ENCODE peak calls at places on chromosomes 7 and 10, in seven cellular contexts. X is transverse colon, G is Calu3, A is nephron progenitor cell, J is GM10248, F is cardiac muscle cell, N is body of pancreas. H is an unnamed sample.

GRCh38 chr10:4081691-4082111 is 296.7 kb upstream of the KLF6 start:
- DNase-seq in X (no peak), G (no peak), A (no peak), J (no peak), F (peak), N (peak), H (no peak)

GRCh38 chr10:132503581-132504421 is 33.8 kb upstream of the INPP5A start:
- DNase-seq in X (no peak), G (no peak), A (no peak), J (no peak), F (no peak), N (peak), H (no peak)

GRCh38 chr10:108545921-108546320 is 1377.4 kb downstream of the XPNPEP1 start:
- DNase-seq in X (no peak), G (no peak), A (no peak), J (peak), F (no peak), N (no peak), H (no peak)

GRCh38 chr10:114955984-114956383 is 18.0 kb downstream of the TRUB1 start:
- DNase-seq in X (no peak), G (no peak), A (no peak), J (no peak), F (no peak), N (no peak), H (no peak)

GRCh38 chr7:81159402-81159801 is 240.6 kb upstream of the SEMA3C start:
- DNase-seq in X (no peak), G (peak), A (no peak), J (no peak), F (no peak), N (no peak), H (no peak)

GRCh38 chr10:62005687-62006086 is 104.2 kb downstream of the ARID5B start:
- DNase-seq in X (no peak), G (no peak), A (no peak), J (no peak), F (no peak), N (no peak), H (no peak)

GRCh38 chr10:31756131-31757119 is 172.2 kb downstream of the ARHGAP12 start:
- DNase-seq in X (no peak), G (no peak), A (no peak), J (no peak), F (no peak), N (peak), H (no peak)

GRCh38 chr10:3118621-3119020 is 51.3 kb downstream of the PFKP start:
- DNase-seq in X (peak), G (no peak), A (no peak), J (no peak), F (no peak), N (no peak), H (no peak)

GRCh38 chr10:99966306-99966705 is 43.4 kb downstream of the DNMBP start:
- DNase-seq in X (no peak), G (peak), A (no peak), J (no peak), F (peak), N (no peak), H (no peak)

GRCh38 chr7:151115121-151115835 is 29.0 kb downstream of the AGAP3 start:
- DNase-seq in X (no peak), G (peak), A (peak), J (no peak), F (peak), N (no peak), H (no peak)

GRCh38 chr10:95728535-95728934 is 27.4 kb upstream of the ENTPD1 start:
- DNase-seq in X (no peak), G (no peak), A (no peak), J (no peak), F (peak), N (no peak), H (no peak)

GRCh38 chr10:14185501-14186045 is 145.2 kb downstream of the FRMD4A start:
- DNase-seq in X (no peak), G (no peak), A (peak), J (peak), F (peak), N (no peak), H (no peak)

GRCh38 chr10:4851846-4852245 is 25.8 kb downstream of the AKR1E2 start:
- DNase-seq in X (no peak), G (peak), A (no peak), J (no peak), F (peak), N (peak), H (no peak)

GRCh38 chr10:96758423-96758822 is 38.1 kb upstream of the PIK3AP1 start:
- DNase-seq in X (no peak), G (no peak), A (no peak), J (peak), F (no peak), N (no peak), H (no peak)

GRCh38 chr10:130179640-130180039 is 43.4 kb downstream of the GLRX3 start:
- DNase-seq in X (no peak), G (no peak), A (no peak), J (no peak), F (peak), N (no peak), H (no peak)

GRCh38 chr7:113582471-113582870 is 336.3 kb downstream of the PPP1R3A start:
- DNase-seq in X (no peak), G (no peak), A (no peak), J (no peak), F (no peak), N (no peak), H (no peak)

GRCh38 chr10:14758994-14759664 is 15.6 kb downstream of the FAM107B start:
- DNase-seq in X (peak), G (peak), A (no peak), J (no peak), F (no peak), N (peak), H (no peak)

GRCh38 chr7:44184221-44184873 is 4.9 kb downstream of the GCK start:
- DNase-seq in X (no peak), G (peak), A (no peak), J (no peak), F (peak), N (no peak), H (no peak)

GRCh38 chr10:108392286-108392685 is 1227.8 kb upstream of the SORCS1 start:
- DNase-seq in X (no peak), G (no peak), A (no peak), J (no peak), F (peak), N (no peak), H (no peak)

GRCh38 chr7:130070900-130071622 is 727 bp downstream of the KLHDC10 start:
- DNase-seq in X (no peak), G (no peak), A (no peak), J (no peak), F (peak), N (no peak), H (no peak)

GRCh38 chr10:48209246-48209645 is 65.2 kb downstream of the FRMPD2 start:
- DNase-seq in X (no peak), G (no peak), A (no peak), J (no peak), F (peak), N (no peak), H (no peak)

GRCh38 chr7:127589901-127590300 is 1.7 kb downstream of the ARF5 start:
- DNase-seq in X (no peak), G (no peak), A (no peak), J (no peak), F (no peak), N (no peak), H (no peak)

GRCh38 chr7:65980478-65981250 is 1.3 kb downstream of the GUSB start:
- DNase-seq in X (peak), G (peak), A (peak), J (peak), F (peak), N (peak), H (no peak)

GRCh38 chr10:125201791-125202622 is 41.6 kb upstream of the CTBP2 start:
- DNase-seq in X (no peak), G (no peak), A (no peak), J (no peak), F (no peak), N (no peak), H (no peak)

GRCh38 chr10:98388086-98388655 is 26.8 kb downstream of the PYROXD2 start:
- DNase-seq in X (no peak), G (no peak), A (no peak), J (no peak), F (no peak), N (no peak), H (no peak)
- TF ChIP-seq CTCF in X (no peak), G (no peak), A (no peak), J (peak), F (no peak), N (no peak), H (no peak)

DNA sequence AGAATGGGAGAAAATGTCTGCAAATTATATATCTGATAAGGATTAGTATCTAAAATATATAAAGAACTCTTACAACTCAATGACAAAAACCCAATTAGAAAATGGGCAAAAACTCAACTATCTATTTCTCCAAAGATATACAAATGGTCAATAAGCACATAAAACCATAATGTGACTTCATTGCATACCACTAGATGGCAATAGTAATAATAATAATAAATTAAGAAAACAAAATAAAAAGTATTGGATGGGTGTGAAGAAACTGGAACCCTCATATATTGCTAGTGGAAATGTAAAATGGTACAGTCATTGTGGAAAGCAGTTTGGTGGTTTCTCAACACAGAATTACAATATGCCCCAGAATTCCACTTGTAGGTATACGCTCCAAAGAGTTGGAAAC is 98.8 kb downstream of the VIPR2 start:
- DNase-seq in X (no peak), G (no peak), A (no peak), J (no peak), F (no peak), N (no peak), H (no peak)
- TF ChIP-seq CTCF in X (no peak), G (no peak), A (no peak), J (no peak), F (no peak), N (no peak), H (no peak)

GRCh38 chr7:139984642-139985539 is 77.9 kb downstream of the PARP12 start:
- DNase-seq in X (no peak), G (no peak), A (no peak), J (no peak), F (no peak), N (no peak), H (no peak)
- TF ChIP-seq CTCF in X (no peak), G (no peak), A (no peak), J (no peak), F (no peak), N (no peak), H (no peak)

GRCh38 chr7:98974906-98975816 is 96.8 kb downstream of the TRRAP start:
- DNase-seq in X (no peak), G (no peak), A (no peak), J (no peak), F (no peak), N (no peak), H (no peak)
- TF ChIP-seq CTCF in X (no peak), G (no peak), A (no peak), J (no peak), F (no peak), N (no peak), H (no peak)

DNA sequence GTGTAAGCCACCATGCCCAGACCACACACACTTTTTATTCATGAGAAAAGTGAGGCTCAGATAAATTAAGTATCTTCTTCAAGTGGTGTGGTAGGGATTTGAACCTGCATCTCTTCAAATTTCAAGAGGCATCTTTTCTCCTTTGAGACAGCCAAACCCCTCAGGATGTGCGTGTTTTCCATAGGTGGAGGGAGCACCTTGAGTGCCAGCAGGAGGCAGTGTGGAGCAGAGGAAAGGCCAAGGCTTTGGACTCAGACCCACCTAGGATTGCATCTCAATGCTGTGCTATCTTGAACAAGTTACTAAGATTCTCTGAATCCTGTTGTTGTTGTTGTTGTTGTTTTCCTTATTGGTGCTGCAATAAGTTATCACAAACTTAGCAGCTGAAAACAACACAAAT is 40.2 kb upstream of the MYL10 start:
- DNase-seq in X (no peak), G (no peak), A (no peak), J (no peak), F (no peak), N (no peak), H (no peak)
- TF ChIP-seq CTCF in X (no peak), G (no peak), A (no peak), J (no peak), F (peak), N (no peak), H (no peak)